ENCODE peak calls at places on chromosomes 12 and 14, in ten cellular contexts. J is choroid plexus epithelial cell, F is lung, R is T follicular helper cell, K is LoVo, T is fibroblast of the aortic adventitia, D is CMK, U is psoas muscle, M is GM04503, B is astrocyte of the cerebellum. I is an unnamed sample.
A peak's percentile ranks its signal among the peaks of the same experiment; 100 is the strongest.

GRCh38 chr14:61861320-61861865 is 99.2 kb downstream of the SNAPC1 start:
- DNase-seq in J (no peak), F (no peak), R (no peak), K (no peak), T (no peak), D (no peak), U (no peak), M (no peak), B (no peak), I (no peak)

GRCh38 chr14:34660796-34661195 is 30.8 kb upstream of the SNX6 start:
- DNase-seq in J (no peak), F (no peak), R (no peak), K (no peak), T (no peak), D (no peak), U (no peak), M (no peak), B (no peak), I (no peak)

GRCh38 chr14:31421200-31421599 is 850 bp upstream of the HEATR5A start:
- DNase-seq in J (no peak), F (no peak), R (no peak), K (no peak), T (no peak), D (no peak), U (no peak), M (no peak), B (no peak), I (no peak)

GRCh38 chr12:104565606-104566243 is 109.0 kb downstream of the CHST11 start:
- DNase-seq in J (peak; percentile 58), F (no peak), R (no peak), K (no peak), T (peak; percentile 77), D (no peak), U (no peak), M (peak; percentile 35), B (no peak), I (no peak)

GRCh38 chr14:80003138-80003537 is 208.2 kb downstream of the DIO2 start:
- DNase-seq in J (no peak), F (no peak), R (no peak), K (no peak), T (no peak), D (no peak), U (no peak), M (no peak), B (no peak), I (no peak)

GRCh38 chr12:24172773-24173447 is 223.4 kb upstream of the SOX5 start:
- DNase-seq in J (no peak), F (no peak), R (no peak), K (no peak), T (no peak), D (no peak), U (no peak), M (no peak), B (no peak), I (no peak)

GRCh38 chr14:100791995-100792394 is 33.9 kb upstream of the MEG3 start:
- DNase-seq in J (no peak), F (no peak), R (no peak), K (no peak), T (no peak), D (no peak), U (no peak), M (no peak), B (no peak), I (no peak)

GRCh38 chr14:65297744-65298143 is 114.8 kb upstream of the FUT8 start:
- DNase-seq in J (no peak), F (no peak), R (no peak), K (peak; percentile 39), T (no peak), D (no peak), U (no peak), M (no peak), B (no peak), I (no peak)

GRCh38 chr14:59297070-59297766 is 108.8 kb downstream of the DAAM1 start:
- DNase-seq in J (no peak), F (no peak), R (no peak), K (no peak), T (no peak), D (no peak), U (no peak), M (no peak), B (no peak), I (no peak)

GRCh38 chr14:102317564-102318248 is 1.8 kb upstream of the ZNF839 start:
- DNase-seq in J (peak; percentile 46), F (no peak), R (no peak), K (peak; percentile 45), T (no peak), D (no peak), U (no peak), M (no peak), B (no peak), I (no peak)

GRCh38 chr14:102323102-102323501 is 3.6 kb downstream of the ZNF839 start:
- DNase-seq in J (peak; percentile 91), F (peak; percentile 63), R (no peak), K (peak; percentile 37), T (peak; percentile 88), D (no peak), U (peak; percentile 80), M (no peak), B (peak; percentile 63), I (peak; percentile 90)

GRCh38 chr14:69685716-69686115 is 74.3 kb downstream of the SUSD6 start:
- DNase-seq in J (peak; percentile 88), F (peak; percentile 73), R (no peak), K (no peak), T (peak; percentile 71), D (no peak), U (peak; percentile 80), M (no peak), B (peak; percentile 65), I (peak; percentile 85)

GRCh38 chr12:12561305-12562015 is 1.2 kb downstream of the DUSP16 start:
- DNase-seq in J (peak; percentile 56), F (peak; percentile 64), R (peak; percentile 19), K (peak; percentile 65), T (peak; percentile 45), D (no peak), U (peak; percentile 73), M (no peak), B (no peak), I (no peak)

GRCh38 chr12:108616941-108617858 is 16.5 kb downstream of the SELPLG start:
- DNase-seq in J (peak; percentile 43), F (no peak), R (peak; percentile 57), K (no peak), T (no peak), D (no peak), U (no peak), M (no peak), B (no peak), I (no peak)

I was measured in LHCN-M2.